ENCODE peak calls at places on chromosomes 4 and X, in ten cellular contexts. N, L, K, A, C, Y, B, S, D and M are unnamed samples.

GRCh38 chr4:37799941-37800554 is 26.4 kb upstream of the PGM2 start:
- DNase-seq in C (no peak), S (no peak), Y (no peak), L (no peak), N (no peak), D (no peak), A (no peak), K (no peak), B (no peak), M (no peak)

GRCh38 chr4:183571350-183572076 is 66.7 kb downstream of the ING2 start:
- DNase-seq in N (peak), C (no peak), D (no peak), K (no peak), Y (peak), L (peak), A (peak), B (no peak), S (peak), M (peak)

GRCh38 chr4:102554482-102554881 is 53.3 kb downstream of the NFKB1 start:
- DNase-seq in D (no peak), B (no peak), N (no peak), C (peak), S (peak), Y (no peak), K (no peak), L (no peak), A (peak), M (peak)

GRCh38 chrX:47179221-47179927 is 14.3 kb upstream of the UBA1 start:
- DNase-seq in N (no peak), S (peak), C (peak), A (peak), B (no peak), K (no peak), L (no peak), Y (no peak), D (no peak), M (peak)

GRCh38 chr4:173917255-173917960 is 366.1 kb downstream of the FBXO8 start:
- DNase-seq in A (no peak), L (no peak), D (no peak), N (no peak), S (peak), C (no peak), K (no peak), B (no peak), Y (no peak), M (peak)

GRCh38 chr4:152971053-152971452 is 34.9 kb downstream of the FHDC1 start:
- DNase-seq in K (no peak), Y (no peak), C (no peak), B (no peak), L (no peak), A (no peak), S (no peak), N (no peak), D (no peak), M (peak)

GRCh38 chr4:114980932-114981693 is 132.3 kb downstream of the NDST4 start:
- DNase-seq in B (no peak), S (peak), C (no peak), D (no peak), K (no peak), L (no peak), Y (no peak), N (no peak), A (no peak), M (no peak)

GRCh38 chr4:61296115-61296514 is 96.0 kb downstream of the ADGRL3 start:
- DNase-seq in K (no peak), L (no peak), Y (no peak), S (no peak), N (no peak), B (no peak), A (no peak), D (no peak), C (no peak), M (no peak)

GRCh38 chrX:156005144-156005543 is 7.6 kb downstream of the IL9R start:
- DNase-seq in Y (no peak), L (no peak), D (no peak), K (no peak), A (no peak), B (no peak), C (no peak), N (no peak), S (no peak), M (no peak)

GRCh38 chr4:5366421-5366820 is 315.1 kb downstream of the STK32B start:
- DNase-seq in B (no peak), S (no peak), A (no peak), C (no peak), L (no peak), K (no peak), Y (no peak), N (no peak), D (no peak), M (peak)

GRCh38 chrX:132037479-132037993 is 14.4 kb downstream of the STK26 start:
- DNase-seq in L (no peak), A (no peak), D (no peak), N (no peak), C (no peak), B (no peak), S (no peak), Y (no peak), K (no peak), M (no peak)

GRCh38 chr4:99827857-99828256 is 11.2 kb downstream of the DAPP1 start:
- DNase-seq in Y (no peak), L (no peak), A (no peak), N (no peak), B (no peak), K (no peak), D (no peak), C (no peak), S (no peak), M (no peak)

GRCh38 chrX:68647156-68647957 is at the start of gene STARD8:
- DNase-seq in L (no peak), Y (peak), A (peak), B (peak), C (peak), N (no peak), K (no peak), D (no peak), S (peak), M (peak)

GRCh38 chrX:110404376-110404775 is 45.7 kb downstream of the RTL9 start:
- DNase-seq in D (no peak), N (no peak), B (no peak), L (no peak), K (no peak), C (no peak), Y (no peak), S (no peak), A (no peak), M (no peak)

GRCh38 chr4:3427706-3428446 is 13.9 kb upstream of the HGFAC start:
- DNase-seq in S (no peak), K (no peak), L (no peak), Y (no peak), A (no peak), C (no peak), D (no peak), N (no peak), B (no peak), M (no peak)

GRCh38 chrX:13778916-13779315 is 38.0 kb downstream of the GPM6B start:
- DNase-seq in K (no peak), A (no peak), N (no peak), L (no peak), D (no peak), Y (no peak), C (no peak), B (peak), S (peak), M (no peak)